ENCODE peak calls at places on chromosomes 16 and 17, in ten cellular contexts. G is transverse colon; F is thoracic aorta; R is pancreas; V is thyroid gland; M is heart left ventricle; K is CD8-positive, alpha-beta T cell; E is gastrocnemius medialis; P is OCI-LY7; W is astrocyte. D is an unnamed sample. For H3K4me1, the result is how much of the 10 kb centered on the place peaks cover.

GRCh38 chr17:19250421-19251141 is 13.4 kb downstream of the EPN2 start:
- DNase-seq in G (no peak), F (no peak), R (no peak), V (peak), M (no peak), K (no peak), E (no peak), P (no peak), W (no peak), D (peak)

GRCh38 chr16:23695756-23696155 is 17.1 kb downstream of the PLK1 start:
- DNase-seq in G (no peak), F (no peak), R (no peak), V (no peak), M (no peak), K (no peak), E (no peak), P (no peak), W (no peak), D (no peak)

GRCh38 chr17:61770043-61770442 is 93.3 kb downstream of the BRIP1 start:
- DNase-seq in G (no peak), F (no peak), R (no peak), V (no peak), M (no peak), K (no peak), E (no peak), P (no peak), W (no peak), D (no peak)

GRCh38 chr17:9918352-9918751 is 13.3 kb upstream of the RCVRN start:
- DNase-seq in G (no peak), F (no peak), R (no peak), V (no peak), M (no peak), K (no peak), E (no peak), P (no peak), W (no peak), D (no peak)

GRCh38 chr17:77214743-77215142 is 74.0 kb downstream of the SEC14L1 start:
- DNase-seq in G (peak), F (no peak), R (no peak), V (peak), M (no peak), K (no peak), E (no peak), P (peak), W (no peak), D (peak)

GRCh38 chr17:57542518-57542917 is 202.6 kb downstream of the CCDC182 start:
- DNase-seq in G (no peak), F (no peak), R (no peak), V (no peak), M (no peak), K (no peak), E (no peak), P (no peak), W (no peak), D (no peak)

GRCh38 chr16:28883221-28883996 is 5.1 kb downstream of the ATP2A1 start:
- DNase-seq in G (no peak), F (no peak), R (no peak), V (no peak), M (no peak), K (no peak), E (no peak), P (no peak), W (no peak), D (no peak)

GRCh38 chr17:3965123-3965800 is 1.0 kb upstream of the ATP2A3 start:
- DNase-seq in G (peak), F (no peak), R (peak), V (peak), M (peak), K (peak), E (no peak), P (peak), W (no peak), D (peak)

GRCh38 chr17:75878174-75878998 is at the start of gene TRIM47:
- DNase-seq in G (peak), F (no peak), R (peak), V (peak), M (peak), K (no peak), E (no peak), P (no peak), W (peak), D (peak)

GRCh38 chr16:16004314-16004749 is 54.9 kb downstream of the ABCC1 start:
- DNase-seq in G (no peak), F (no peak), R (no peak), V (no peak), M (no peak), K (no peak), E (no peak), P (no peak), W (peak), D (no peak)

GRCh38 chr17:47789611-47790520 is 31.7 kb downstream of the OSBPL7 start:
- DNase-seq in G (peak), F (no peak), R (peak), V (peak), M (peak), K (peak), E (no peak), P (no peak), W (peak), D (peak)

GRCh38 chr17:42586514-42587230 is 9.1 kb upstream of the PSMC3IP start:
- DNase-seq in G (no peak), F (no peak), R (no peak), V (no peak), M (no peak), K (no peak), E (no peak), P (peak), W (no peak), D (no peak)

GRCh38 chr16:81994485-81994884 is 16.8 kb downstream of the SDR42E1 start:
- DNase-seq in G (no peak), F (no peak), R (no peak), V (no peak), M (no peak), K (no peak), E (no peak), P (peak), W (no peak), D (no peak)

GRCh38 chr17:35865412-35866355 is 3.0 kb downstream of the HEATR9 start:
- DNase-seq in G (no peak), F (no peak), R (no peak), V (no peak), M (no peak), K (no peak), E (no peak), P (no peak), W (peak), D (no peak)

GRCh38 chr16:60217787-60218186 is 1483.7 kb upstream of the GOT2 start:
- DNase-seq in G (no peak), F (no peak), R (no peak), V (no peak), M (no peak), K (no peak), E (no peak), P (no peak), W (no peak), D (no peak)

GRCh38 chr17:12489307-12489706 is 176.4 kb upstream of the MYOCD start:
- DNase-seq in G (no peak), F (no peak), R (no peak), V (no peak), M (no peak), K (no peak), E (no peak), P (no peak), W (no peak), D (no peak)

GRCh38 chr16:1779741-1780676 is 2.4 kb downstream of the SPSB3 start:
- DNase-seq in G (peak), F (no peak), R (no peak), V (no peak), M (peak), K (no peak), E (no peak), P (no peak), W (no peak), D (no peak)

GRCh38 chr17:17558431-17558830 is 33.1 kb downstream of the PEMT start:
- DNase-seq in G (no peak), F (no peak), R (no peak), V (peak), M (no peak), K (no peak), E (no peak), P (no peak), W (no peak), D (no peak)

GRCh38 chr17:72878975-72879660 is 213.4 kb downstream of the SLC39A11 start:
- DNase-seq in G (no peak), F (no peak), R (no peak), V (no peak), M (no peak), K (no peak), E (no peak), P (no peak), W (no peak), D (no peak)

GRCh38 chr17:28407974-28408306 is 1.9 kb upstream of the SLC46A1 start:
- DNase-seq in G (no peak), F (no peak), R (no peak), V (no peak), M (no peak), K (no peak), E (no peak), P (no peak), W (no peak), D (no peak)

GRCh38 chr17:75501378-75502071 is 13.8 kb downstream of the CASKIN2 start:
- DNase-seq in G (no peak), F (no peak), R (no peak), V (no peak), M (no peak), K (no peak), E (no peak), P (no peak), W (no peak), D (peak)

GRCh38 chr17:63476857-63477470 is at the start of gene ACE:
- DNase-seq in G (peak), F (no peak), R (peak), V (peak), M (no peak), K (peak), E (no peak), P (peak), W (peak), D (peak)

GRCh38 chr17:46876353-46876887 is 25.0 kb downstream of the WNT9B start:
- DNase-seq in G (peak), F (no peak), R (peak), V (peak), M (no peak), K (no peak), E (no peak), P (peak), W (no peak), D (no peak)

GRCh38 chr17:57305918-57306317 is 49.6 kb downstream of the MSI2 start:
- DNase-seq in G (no peak), F (no peak), R (no peak), V (no peak), M (no peak), K (no peak), E (no peak), P (no peak), W (no peak), D (no peak)

GRCh38 chr16:22008215-22009142 is 568 bp downstream of the MOSMO start:
- DNase-seq in G (peak), F (no peak), R (peak), V (peak), M (peak), K (no peak), E (no peak), P (peak), W (no peak), D (no peak)

GRCh38 chr16:58024673-58025350 is 742 bp upstream of the MMP15 start:
- DNase-seq in G (peak), F (no peak), R (peak), V (peak), M (peak), K (peak), E (no peak), P (no peak), W (no peak), D (peak)

GRCh38 chr17:28145348-28145747 is 102.9 kb downstream of the NLK start:
- DNase-seq in G (no peak), F (no peak), R (no peak), V (no peak), M (no peak), K (no peak), E (no peak), P (no peak), W (peak), D (no peak)

GRCh38 chr17:29027521-29027920 is 15.4 kb upstream of the PIPOX start:
- DNase-seq in G (no peak), F (no peak), R (no peak), V (no peak), M (no peak), K (no peak), E (no peak), P (no peak), W (no peak), D (no peak)

GRCh38 chr16:26645629-26646028 is 421.1 kb upstream of the C16orf82 start:
- DNase-seq in G (no peak), F (no peak), R (peak), V (peak), M (no peak), K (no peak), E (no peak), P (peak), W (no peak), D (peak)

GRCh38 chr16:53996961-53997360 is 289.6 kb downstream of the IRX3 start:
- DNase-seq in G (no peak), F (no peak), R (no peak), V (no peak), M (no peak), K (no peak), E (no peak), P (no peak), W (no peak), D (no peak)

GRCh38 chr16:82293671-82294070 is 123.6 kb upstream of the MPHOSPH6 start:
- DNase-seq in G (no peak), F (no peak), R (no peak), V (no peak), M (no peak), K (no peak), E (no peak), P (no peak), W (no peak), D (no peak)

GRCh38 chr17:27562777-27563455 is 68.1 kb upstream of the LGALS9 start:
- DNase-seq in G (no peak), F (no peak), R (no peak), V (no peak), M (no peak), K (no peak), E (no peak), P (no peak), W (no peak), D (no peak)

GRCh38 chr17:61208301-61209098 is 191.1 kb upstream of the TBX2 start:
- DNase-seq in G (no peak), F (no peak), R (no peak), V (peak), M (no peak), K (no peak), E (no peak), P (no peak), W (no peak), D (no peak)

GRCh38 chr17:20952183-20952582 is 90.6 kb downstream of the USP22 start:
- DNase-seq in G (peak), F (no peak), R (no peak), V (no peak), M (no peak), K (no peak), E (no peak), P (no peak), W (no peak), D (no peak)

GRCh38 chr16:21656795-21657768 is 4.7 kb upstream of the IGSF6 start:
- DNase-seq in G (no peak), F (no peak), R (no peak), V (peak), M (no peak), K (peak), E (no peak), P (peak), W (peak), D (peak)

GRCh38 chr16:80665356-80665755 is 124.6 kb downstream of the DYNLRB2 start:
- DNase-seq in G (no peak), F (no peak), R (no peak), V (no peak), M (no peak), K (no peak), E (no peak), P (no peak), W (no peak), D (no peak)

GRCh38 chr16:47276522-47276921 is 132.8 kb upstream of the NETO2 start:
- DNase-seq in G (no peak), F (no peak), R (no peak), V (no peak), M (no peak), K (no peak), E (no peak), P (no peak), W (no peak), D (no peak)

GRCh38 chr16:84228321-84228838 is 11.4 kb downstream of the KCNG4 start:
- DNase-seq in G (peak), F (peak), R (no peak), V (peak), M (peak), K (no peak), E (peak), P (no peak), W (peak), D (peak)

GRCh38 chr17:13582776-13583414 is 18.8 kb downstream of the HS3ST3A1 start:
- DNase-seq in G (no peak), F (no peak), R (no peak), V (no peak), M (no peak), K (no peak), E (no peak), P (peak), W (peak), D (no peak)

GRCh38 chr17:47603830-47604229 is 45.9 kb upstream of the KPNB1 start:
- DNase-seq in G (no peak), F (no peak), R (no peak), V (no peak), M (no peak), K (no peak), E (no peak), P (no peak), W (no peak), D (no peak)

GRCh38 chr16:4319454-4319853 is 3.6 kb downstream of the GLIS2 start:
- DNase-seq in G (peak), F (no peak), R (peak), V (peak), M (no peak), K (peak), E (no peak), P (peak), W (no peak), D (peak)

GRCh38 chr16:4316103-4316731 is 350 bp downstream of the GLIS2 start:
- DNase-seq in G (no peak), F (no peak), R (peak), V (peak), M (no peak), K (no peak), E (no peak), P (no peak), W (no peak), D (no peak)

GRCh38 chr16:4316732-4317461 is 1.0 kb downstream of the GLIS2 start:
- DNase-seq in G (peak), F (no peak), R (peak), V (peak), M (peak), K (no peak), E (no peak), P (no peak), W (no peak), D (no peak)

GRCh38 chr16:4318171-4318910 is 2.5 kb downstream of the GLIS2 start:
- DNase-seq in G (no peak), F (no peak), R (no peak), V (no peak), M (no peak), K (no peak), E (no peak), P (no peak), W (peak), D (no peak)

GRCh38 chr16:4317471-4318170 is 1.8 kb downstream of the GLIS2 start:
- DNase-seq in G (no peak), F (no peak), R (no peak), V (peak), M (peak), K (no peak), E (no peak), P (no peak), W (peak), D (no peak)
- TF ChIP-seq CTCF in G (no peak), F (no peak), R (no peak), V (no peak), M (no peak), K (no peak), E (no peak), P (no peak), W (no peak), D (no peak)

DNA sequence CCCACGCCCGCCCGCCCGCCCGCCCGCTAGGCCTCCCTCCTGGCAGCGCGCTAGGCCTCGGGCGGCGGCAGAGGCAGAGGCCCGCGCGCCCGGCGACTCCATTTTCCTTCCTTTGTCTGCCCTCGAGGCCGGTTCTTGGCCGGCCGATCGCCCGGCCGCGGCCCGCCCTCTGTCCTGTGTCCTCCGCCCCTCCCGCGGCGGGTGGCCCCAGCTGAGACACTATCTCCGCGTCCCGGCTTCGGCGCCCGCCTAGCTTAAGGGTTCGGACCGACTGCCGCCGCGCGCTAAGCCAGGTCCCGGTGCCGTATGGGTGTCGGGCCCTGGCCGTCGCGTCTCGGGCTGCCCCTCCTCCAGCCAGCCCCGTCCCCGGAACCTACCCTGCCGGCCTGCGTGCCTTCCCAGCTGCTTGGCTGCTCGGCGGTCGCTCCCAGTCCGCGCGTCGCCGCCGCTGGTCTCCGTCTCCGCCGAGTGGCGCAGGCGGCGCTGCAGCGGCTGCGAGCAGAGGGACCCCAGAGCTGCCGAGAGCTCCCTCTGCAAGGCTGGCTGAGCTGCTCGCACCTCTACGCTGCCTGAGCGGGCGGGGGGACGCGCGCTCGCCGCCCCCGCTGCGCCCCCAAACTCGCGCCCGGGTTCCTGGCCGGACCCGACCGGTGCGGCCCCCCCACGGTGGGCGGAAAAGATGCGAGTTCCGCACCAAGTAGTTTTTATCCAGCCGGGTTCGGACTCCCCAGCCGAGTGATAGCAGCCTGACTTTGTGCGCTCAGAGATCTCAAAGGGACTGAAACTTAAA is 787 bp downstream of the CTCF start:
- DNase-seq in G (peak), F (no peak), R (peak), V (peak), M (peak), K (peak), E (peak), P (peak), W (peak), D (peak)
- H3K4me1 ChIP-seq in G (under half), F (under half), R (under half), V (under half), M (under half), K (under half), E (under half), P (half or more), W (under half), D (under half)

GRCh38 chr16:20325005-20325404 is 2.3 kb downstream of the GP2 start:
- DNase-seq in G (no peak), F (no peak), R (no peak), V (no peak), M (no peak), K (no peak), E (no peak), P (no peak), W (no peak), D (no peak)
- TF ChIP-seq CTCF in G (no peak), F (no peak), R (no peak), V (no peak), M (no peak), K (no peak), E (no peak), P (no peak), W (no peak), D (no peak)

DNA sequence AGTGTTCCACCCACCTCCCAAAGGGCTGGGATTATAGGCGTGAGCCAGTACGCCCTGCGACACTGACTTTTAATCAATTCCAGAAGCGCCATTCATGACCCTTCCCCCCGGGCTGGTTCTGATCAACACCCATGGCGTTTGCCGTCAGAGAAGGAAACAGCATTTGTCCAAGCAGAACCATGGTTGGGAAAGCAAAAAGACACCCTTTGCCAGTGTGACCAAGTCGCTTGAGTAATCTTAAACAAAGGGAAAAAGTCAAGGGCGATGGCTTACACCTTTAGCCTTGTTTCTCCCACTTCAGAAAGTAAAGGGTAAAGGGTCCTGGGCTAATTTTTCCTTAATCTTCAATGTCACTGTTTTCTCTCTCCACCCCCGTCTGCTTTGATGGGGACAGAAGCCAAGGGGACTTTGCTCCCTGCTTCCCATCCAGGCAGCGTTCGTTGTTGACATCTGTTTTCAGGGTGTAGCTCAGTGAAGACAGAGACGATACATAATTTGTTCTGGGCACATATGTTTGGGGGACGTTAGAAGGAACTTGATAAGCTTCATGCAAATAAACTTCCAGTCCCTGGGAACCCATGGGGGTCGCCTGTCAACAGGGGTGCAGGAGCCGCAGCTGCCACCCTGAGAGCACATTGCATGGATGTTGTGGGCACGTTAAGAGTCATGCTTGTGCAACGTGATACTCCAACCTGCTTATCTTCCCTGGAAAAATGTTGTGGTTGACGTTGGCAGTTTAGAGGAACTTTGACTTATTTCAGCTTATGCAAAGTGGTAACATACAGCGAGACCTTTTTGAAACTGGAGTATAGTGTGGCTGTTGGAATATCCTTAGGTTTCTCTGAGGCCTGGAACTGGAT is 50.6 kb upstream of the TANGO6 start:
- DNase-seq in G (peak), F (no peak), R (no peak), V (peak), M (no peak), K (no peak), E (no peak), P (no peak), W (peak), D (no peak)
- H3K4me1 ChIP-seq in G (under half), F (under half), R (half or more), V (under half), M (under half), K (under half), E (under half), P (under half), W (under half), D (under half)

D was measured in testis.